ENCODE peak calls at places on chromosomes 11 and 22, in seven cellular contexts. V, X, A, G, B, I and T are unnamed samples.
A peak's percentile ranks its signal among the peaks of the same experiment; 100 is the strongest.

GRCh38 chr22:24037851-24038765 is 27.0 kb downstream of the CABIN1 start:
- DNase-seq in V (no peak), I (no peak), X (no peak), A (no peak), B (no peak), G (no peak), T (no peak)

GRCh38 chr11:31655483-31655882 is 145.9 kb downstream of the ELP4 start:
- DNase-seq in X (no peak), A (no peak), I (peak; percentile 74), G (no peak), V (no peak), B (no peak), T (peak; percentile 90)

GRCh38 chr11:23679041-23679440 is 817.8 kb upstream of the LUZP2 start:
- DNase-seq in G (no peak), B (no peak), X (no peak), V (no peak), A (no peak), I (no peak), T (no peak)

GRCh38 chr11:19241260-19242183 is 777 bp upstream of the E2F8 start:
- DNase-seq in B (peak; percentile 33), X (no peak), G (no peak), A (peak; percentile 83), I (no peak), V (peak; percentile 10), T (peak; percentile 42)

GRCh38 chr11:58391879-58392278 is 14.8 kb downstream of the OR5B3 start:
- DNase-seq in I (no peak), A (no peak), G (no peak), V (no peak), X (no peak), B (no peak), T (no peak)

GRCh38 chr22:20779014-20779812 is 5.3 kb downstream of the SERPIND1 start:
- DNase-seq in B (no peak), A (no peak), X (no peak), V (no peak), I (no peak), G (no peak), T (no peak)

GRCh38 chr11:62707277-62707771 is at the start of the genes BSCL2 and GNG3:
- DNase-seq in G (no peak), A (no peak), B (no peak), I (no peak), X (no peak), V (peak; percentile 37), T (no peak)

GRCh38 chr11:36793542-36793926 is 195.5 kb upstream of the RAG2 start:
- DNase-seq in A (no peak), X (no peak), V (no peak), G (no peak), B (no peak), I (no peak), T (no peak)

GRCh38 chr11:11384829-11385228 is 31.8 kb upstream of the CSNK2A3 start:
- DNase-seq in I (no peak), B (no peak), A (no peak), G (no peak), V (no peak), X (no peak), T (no peak)

GRCh38 chr22:38987171-38987895 is 5.2 kb downstream of the APOBEC3B start:
- DNase-seq in I (no peak), V (no peak), X (no peak), G (no peak), A (no peak), B (no peak), T (no peak)

GRCh38 chr11:103993502-103993901 is 42.9 kb upstream of the DDI1 start:
- DNase-seq in X (no peak), B (no peak), V (no peak), G (no peak), A (no peak), I (no peak), T (no peak)

GRCh38 chr11:76656571-76657081 is 13.9 kb downstream of the LRRC32 start:
- DNase-seq in X (no peak), V (no peak), I (no peak), G (no peak), A (no peak), B (no peak), T (no peak)

GRCh38 chr11:35364101-35364780 is 55.1 kb downstream of the SLC1A2 start:
- DNase-seq in I (peak; percentile 92), B (peak; percentile 79), A (no peak), X (no peak), V (no peak), G (no peak), T (peak; percentile 61)

GRCh38 chr22:38402204-38402603 is 52.8 kb downstream of the KCNJ4 start:
- DNase-seq in G (no peak), V (no peak), A (no peak), I (no peak), X (no peak), B (no peak), T (no peak)

GRCh38 chr11:44573333-44573732 is 7.9 kb downstream of the CD82 start:
- DNase-seq in G (no peak), X (no peak), V (no peak), B (no peak), I (no peak), A (no peak), T (no peak)

GRCh38 chr11:31645747-31646146 is 136.2 kb downstream of the ELP4 start:
- DNase-seq in B (no peak), V (no peak), I (peak; percentile 87), G (no peak), X (no peak), A (no peak), T (peak; percentile 88)

GRCh38 chr11:123111465-123111864 is 49.5 kb upstream of the HSPA8 start:
- DNase-seq in I (peak; percentile 38), X (no peak), V (peak; percentile 20), B (no peak), G (no peak), A (no peak), T (peak; percentile 59)

GRCh38 chr11:73245461-73245860 is 26.7 kb upstream of the P2RY6 start:
- DNase-seq in B (no peak), G (no peak), V (no peak), I (no peak), A (no peak), X (no peak), T (no peak)

GRCh38 chr11:1531961-1532586 is 40.0 kb downstream of the DUSP8 start:
- DNase-seq in A (no peak), B (peak; percentile 75), I (no peak), V (no peak), G (no peak), X (no peak), T (no peak)

GRCh38 chr11:43518407-43519165 is 159.9 kb downstream of the TTC17 start:
- DNase-seq in G (no peak), B (no peak), A (no peak), X (no peak), V (no peak), I (peak; percentile 28), T (no peak)

GRCh38 chr11:2807801-2808241 is 77.8 kb downstream of the CDKN1C start:
- DNase-seq in G (no peak), I (no peak), B (peak; percentile 20), A (no peak), X (no peak), V (no peak), T (no peak)